ENCODE peak calls at places on chromosome 20, in six cellular contexts. T is mammary epithelial cell; Y is GM23338; H is Daoy; I is activated CD4-positive, alpha-beta memory T cell treated with anti-CD3 and anti-CD28 coated beads for 36 hours; Q is coronary artery. J is an unnamed sample.

GRCh38 chr20:43994486-43995100 is 79.9 kb downstream of the TOX2 start:
- DNase-seq in Q (no peak), I (no peak), H (peak), Y (no peak), T (no peak), J (no peak)

GRCh38 chr20:34069341-34070078 is 42.5 kb downstream of the EIF2S2 start:
- DNase-seq in Q (peak), Y (peak), I (peak), T (peak), H (peak), J (peak)

GRCh38 chr20:1353956-1354355 is 25.0 kb upstream of the SDCBP2 start:
- DNase-seq in H (no peak), I (no peak), Y (no peak), T (no peak), Q (no peak), J (no peak)

GRCh38 chr20:38043512-38044300 is 10.2 kb downstream of the RPRD1B start:
- DNase-seq in Q (no peak), Y (no peak), I (peak), H (peak), T (peak), J (no peak)

GRCh38 chr20:57198359-57199072 is 67.9 kb downstream of the BMP7 start:
- DNase-seq in H (peak), T (no peak), Y (peak), Q (no peak), I (no peak), J (no peak)

GRCh38 chr20:64115171-64115911 is 8.0 kb upstream of the NPBWR2 start:
- DNase-seq in Q (no peak), I (no peak), Y (peak), H (no peak), T (no peak), J (no peak)

GRCh38 chr20:2101057-2101934 is at the start of gene STK35:
- DNase-seq in Y (peak), H (peak), I (peak), Q (peak), T (peak), J (no peak)

GRCh38 chr20:50574108-50574507 is 63.9 kb downstream of the PTPN1 start:
- DNase-seq in I (no peak), Y (no peak), T (no peak), Q (peak), H (no peak), J (no peak)

GRCh38 chr20:6700563-6701328 is 66.7 kb upstream of the BMP2 start:
- DNase-seq in H (no peak), Y (no peak), T (no peak), Q (no peak), I (no peak), J (no peak)

GRCh38 chr20:57136734-57137133 is 129.7 kb downstream of the BMP7 start:
- DNase-seq in Q (no peak), I (no peak), H (no peak), T (no peak), Y (no peak), J (no peak)

GRCh38 chr20:38346247-38346651 is at the start of gene LBP:
- DNase-seq in T (no peak), Y (no peak), H (no peak), Q (no peak), I (no peak), J (no peak)

GRCh38 chr20:58965270-58966064 is 15.6 kb upstream of the NELFCD start:
- DNase-seq in Q (no peak), T (no peak), Y (no peak), I (no peak), H (no peak), J (no peak)

GRCh38 chr20:58065508-58066361 is 162.7 kb downstream of the ANKRD60 start:
- DNase-seq in T (peak), I (no peak), H (peak), Y (peak), Q (peak), J (no peak)

GRCh38 chr20:29689411-29690225 is 1567.8 kb upstream of the DEFB115 start:
- DNase-seq in H (peak), Y (no peak), Q (peak), T (no peak), I (peak), J (no peak)

GRCh38 chr20:50690979-50691584 is at the start of gene RIPOR3:
- DNase-seq in Y (peak), T (no peak), I (no peak), Q (no peak), H (no peak), J (no peak)

GRCh38 chr20:37364927-37365272 is 19.0 kb downstream of the SRC start:
- DNase-seq in H (no peak), I (no peak), Y (no peak), Q (no peak), T (no peak), J (no peak)

GRCh38 chr20:25991756-25992130 is 295.1 kb upstream of the ZNF337 start:
- DNase-seq in Q (no peak), T (no peak), H (no peak), Y (no peak), I (no peak), J (no peak)

GRCh38 chr20:41424546-41424945 is 57.9 kb upstream of the EMILIN3 start:
- DNase-seq in Y (no peak), H (no peak), Q (no peak), I (no peak), T (no peak), J (no peak)

GRCh38 chr20:44084439-44084838 is 102.5 kb downstream of the JPH2 start:
- DNase-seq in T (no peak), Y (no peak), Q (no peak), H (no peak), I (no peak), J (no peak)

GRCh38 chr20:5342031-5342430 is 25.3 kb upstream of the PROKR2 start:
- DNase-seq in H (no peak), Y (no peak), T (no peak), I (no peak), Q (no peak), J (no peak)

GRCh38 chr20:38919683-38920082 is 6.5 kb upstream of the FAM83D start:
- DNase-seq in I (no peak), H (no peak), Q (no peak), T (no peak), Y (no peak), J (no peak)

GRCh38 chr20:26163890-26164289 is 467.2 kb upstream of the ZNF337 start:
- DNase-seq in I (no peak), T (peak), H (peak), Y (no peak), Q (no peak), J (no peak)

GRCh38 chr20:21166801-21167200 is 40.9 kb downstream of the KIZ start:
- DNase-seq in Q (no peak), I (peak), T (no peak), Y (no peak), H (peak), J (no peak)

GRCh38 chr20:62929051-62929538 is 2.8 kb upstream of the DIDO1 start:
- DNase-seq in Q (peak), H (peak), Y (peak), I (peak), T (peak), J (peak)

GRCh38 chr20:50957276-50957675 is 1.1 kb downstream of the DPM1 start:
- DNase-seq in Q (no peak), I (no peak), H (no peak), Y (no peak), T (no peak), J (no peak)

GRCh38 chr20:37095108-37095608 is 639 bp downstream of the RBL1 start:
- DNase-seq in Y (no peak), Q (no peak), T (peak), I (peak), H (peak), J (peak)

GRCh38 chr20:51531141-51531710 is 11.3 kb downstream of the NFATC2 start:
- DNase-seq in H (peak), I (peak), T (peak), Q (no peak), Y (no peak), J (peak)

GRCh38 chr20:50297498-50298348 is 107.1 kb downstream of the CEBPB start:
- DNase-seq in T (no peak), Q (no peak), I (peak), Y (no peak), H (no peak), J (no peak)

GRCh38 chr20:10667077-10667401 is 6.8 kb downstream of the JAG1 start:
- DNase-seq in T (peak), H (no peak), Y (no peak), I (no peak), Q (peak), J (no peak)

GRCh38 chr20:25277941-25278521 is 30.1 kb downstream of the PYGB start:
- DNase-seq in Y (no peak), H (no peak), Q (no peak), T (no peak), I (no peak), J (no peak)

GRCh38 chr20:23266530-23267398 is 83.8 kb upstream of the NXT1 start:
- DNase-seq in Q (peak), Y (no peak), H (no peak), I (no peak), T (no peak), J (no peak)